ENCODE peak calls at places on chromosomes 5 and 9, in four cellular contexts. One of them, this sample, is unnamed.

GRCh38 chr9:19284729-19285128 is 54.2 kb downstream of the DENND4C start:
- DNase-seq in IMR-90: peak
- DNase-seq in mesendoderm: no peak
- DNase-seq in H1: no peak
- DNase-seq in this sample: no peak

GRCh38 chr5:6291961-6292360 is 86.4 kb downstream of the MED10 start:
- DNase-seq in H1: no peak
- DNase-seq in mesendoderm: peak
- DNase-seq in IMR-90: no peak
- DNase-seq in this sample: peak

GRCh38 chr9:14704281-14704680 is 11.0 kb upstream of the ZDHHC21 start:
- DNase-seq in IMR-90: no peak
- DNase-seq in H1: no peak
- DNase-seq in mesendoderm: no peak
- DNase-seq in this sample: no peak

GRCh38 chr9:107460153-107461023 is 29.2 kb downstream of the KLF4 start:
- DNase-seq in IMR-90: no peak
- DNase-seq in H1: no peak
- DNase-seq in mesendoderm: peak
- DNase-seq in this sample: no peak

GRCh38 chr5:180313677-180314076 is 21.8 kb upstream of the MAPK9 start:
- DNase-seq in H1: no peak
- DNase-seq in mesendoderm: no peak
- DNase-seq in IMR-90: no peak
- DNase-seq in this sample: no peak

GRCh38 chr5:33313150-33313549 is 127.6 kb upstream of the TARS1 start:
- DNase-seq in IMR-90: peak
- DNase-seq in mesendoderm: peak
- DNase-seq in H1: no peak
- DNase-seq in this sample: no peak

GRCh38 chr5:117892360-117892759 is 1096.0 kb downstream of the DTWD2 start:
- DNase-seq in IMR-90: no peak
- DNase-seq in mesendoderm: no peak
- DNase-seq in H1: no peak
- DNase-seq in this sample: no peak

GRCh38 chr9:68955281-68955680 is 58.6 kb downstream of the PRKACG start:
- DNase-seq in H1: no peak
- DNase-seq in mesendoderm: no peak
- DNase-seq in IMR-90: no peak
- DNase-seq in this sample: no peak

GRCh38 chr5:93578813-93579560 is 2.0 kb downstream of the NR2F1-AS1 start:
- DNase-seq in mesendoderm: no peak
- DNase-seq in H1: peak
- DNase-seq in IMR-90: peak
- DNase-seq in this sample: peak

GRCh38 chr9:131860430-131860829 is 120.6 kb upstream of the RAPGEF1 start:
- DNase-seq in mesendoderm: no peak
- DNase-seq in IMR-90: no peak
- DNase-seq in H1: no peak
- DNase-seq in this sample: no peak

GRCh38 chr5:14036947-14037346 is 92.5 kb upstream of the DNAH5 start:
- DNase-seq in H1: no peak
- DNase-seq in mesendoderm: peak
- DNase-seq in IMR-90: peak
- DNase-seq in this sample: no peak

GRCh38 chr5:133113331-133114061 is 61.7 kb downstream of the HSPA4 start:
- DNase-seq in mesendoderm: no peak
- DNase-seq in IMR-90: peak
- DNase-seq in H1: peak
- DNase-seq in this sample: no peak

GRCh38 chr5:98428806-98429205 is 344.7 kb upstream of the RGMB start:
- DNase-seq in H1: no peak
- DNase-seq in IMR-90: peak
- DNase-seq in mesendoderm: no peak
- DNase-seq in this sample: no peak

GRCh38 chr9:37104183-37104889 is 16.0 kb upstream of the ZCCHC7 start:
- DNase-seq in mesendoderm: peak
- DNase-seq in H1: no peak
- DNase-seq in IMR-90: peak
- DNase-seq in this sample: no peak

GRCh38 chr9:136665111-136665703 is 2.5 kb downstream of the EGFL7 start:
- DNase-seq in H1: no peak
- DNase-seq in mesendoderm: peak
- DNase-seq in IMR-90: no peak
- DNase-seq in this sample: no peak

GRCh38 chr9:133839822-133840329 is 101.7 kb upstream of the SARDH start:
- DNase-seq in IMR-90: peak
- DNase-seq in mesendoderm: peak
- DNase-seq in H1: no peak
- DNase-seq in this sample: peak

GRCh38 chr5:94908889-94909480 is 290.5 kb downstream of the SLF1 start:
- DNase-seq in mesendoderm: peak
- DNase-seq in IMR-90: peak
- DNase-seq in H1: no peak
- DNase-seq in this sample: no peak

GRCh38 chr5:126967808-126968466 is 62.4 kb downstream of the MARCHF3 start:
- DNase-seq in H1: no peak
- DNase-seq in IMR-90: no peak
- DNase-seq in mesendoderm: no peak
- DNase-seq in this sample: no peak

GRCh38 chr5:139659673-139660072 is 11.5 kb downstream of the CXXC5 start:
- DNase-seq in IMR-90: no peak
- DNase-seq in mesendoderm: peak
- DNase-seq in H1: no peak
- DNase-seq in this sample: no peak

GRCh38 chr5:153523831-153524230 is 33.4 kb downstream of the GRIA1 start:
- DNase-seq in mesendoderm: no peak
- DNase-seq in IMR-90: peak
- DNase-seq in H1: no peak
- DNase-seq in this sample: no peak

GRCh38 chr9:89815903-89816573 is 211.2 kb downstream of the GADD45G start:
- DNase-seq in mesendoderm: no peak
- DNase-seq in IMR-90: no peak
- DNase-seq in H1: no peak
- DNase-seq in this sample: no peak
- H4K5ac ChIP-seq in mesendoderm: no peak
- H4K5ac ChIP-seq in IMR-90: no peak
- H4K5ac ChIP-seq in H1: no peak
- H4K5ac ChIP-seq in this sample: no peak

GRCh38 chr9:77019010-77019809 is at the start of gene FOXB2:
- DNase-seq in H1: peak
- DNase-seq in mesendoderm: peak
- DNase-seq in IMR-90: no peak
- DNase-seq in this sample: peak
- H4K8ac ChIP-seq in H1: peak
- H4K8ac ChIP-seq in mesendoderm: no peak
- H4K8ac ChIP-seq in IMR-90: no peak
- H4K8ac ChIP-seq in this sample: no peak

GRCh38 chr9:120396418-120396817 is 183.5 kb downstream of the CDK5RAP2 start:
- DNase-seq in IMR-90: no peak
- DNase-seq in H1: no peak
- DNase-seq in mesendoderm: no peak
- DNase-seq in this sample: no peak

GRCh38 chr9:120394058-120394669 is 185.8 kb downstream of the CDK5RAP2 start:
- DNase-seq in IMR-90: peak
- DNase-seq in mesendoderm: no peak
- DNase-seq in H1: no peak
- DNase-seq in this sample: no peak

GRCh38 chr9:120393386-120394057 is 186.4 kb downstream of the CDK5RAP2 start:
- DNase-seq in IMR-90: peak
- DNase-seq in H1: no peak
- DNase-seq in mesendoderm: no peak
- DNase-seq in this sample: no peak

GRCh38 chr9:120396926-120397325 is 183.0 kb downstream of the CDK5RAP2 start:
- DNase-seq in mesendoderm: no peak
- DNase-seq in H1: no peak
- DNase-seq in IMR-90: no peak
- DNase-seq in this sample: no peak

GRCh38 chr9:120395374-120395773 is 184.6 kb downstream of the CDK5RAP2 start:
- DNase-seq in H1: no peak
- DNase-seq in IMR-90: no peak
- DNase-seq in mesendoderm: no peak
- DNase-seq in this sample: no peak
- H4K5ac ChIP-seq in H1: no peak
- H4K5ac ChIP-seq in IMR-90: no peak
- H4K5ac ChIP-seq in mesendoderm: no peak
- H4K5ac ChIP-seq in this sample: no peak

GRCh38 chr9:115116620-115117284 is 1.2 kb downstream of the TNC start:
- DNase-seq in IMR-90: no peak
- DNase-seq in H1: no peak
- DNase-seq in mesendoderm: no peak
- DNase-seq in this sample: no peak

GRCh38 chr9:115115924-115116323 is 2.0 kb downstream of the TNC start:
- DNase-seq in IMR-90: peak
- DNase-seq in H1: no peak
- DNase-seq in mesendoderm: no peak
- DNase-seq in this sample: no peak

GRCh38 chr9:115117999-115118470 is at the start of gene TNC:
- DNase-seq in mesendoderm: peak
- DNase-seq in IMR-90: peak
- DNase-seq in H1: peak
- DNase-seq in this sample: peak

GRCh38 chr9:115121140-115121710 is 3.3 kb upstream of the TNC start:
- DNase-seq in IMR-90: no peak
- DNase-seq in H1: no peak
- DNase-seq in mesendoderm: no peak
- DNase-seq in this sample: no peak

DNA sequence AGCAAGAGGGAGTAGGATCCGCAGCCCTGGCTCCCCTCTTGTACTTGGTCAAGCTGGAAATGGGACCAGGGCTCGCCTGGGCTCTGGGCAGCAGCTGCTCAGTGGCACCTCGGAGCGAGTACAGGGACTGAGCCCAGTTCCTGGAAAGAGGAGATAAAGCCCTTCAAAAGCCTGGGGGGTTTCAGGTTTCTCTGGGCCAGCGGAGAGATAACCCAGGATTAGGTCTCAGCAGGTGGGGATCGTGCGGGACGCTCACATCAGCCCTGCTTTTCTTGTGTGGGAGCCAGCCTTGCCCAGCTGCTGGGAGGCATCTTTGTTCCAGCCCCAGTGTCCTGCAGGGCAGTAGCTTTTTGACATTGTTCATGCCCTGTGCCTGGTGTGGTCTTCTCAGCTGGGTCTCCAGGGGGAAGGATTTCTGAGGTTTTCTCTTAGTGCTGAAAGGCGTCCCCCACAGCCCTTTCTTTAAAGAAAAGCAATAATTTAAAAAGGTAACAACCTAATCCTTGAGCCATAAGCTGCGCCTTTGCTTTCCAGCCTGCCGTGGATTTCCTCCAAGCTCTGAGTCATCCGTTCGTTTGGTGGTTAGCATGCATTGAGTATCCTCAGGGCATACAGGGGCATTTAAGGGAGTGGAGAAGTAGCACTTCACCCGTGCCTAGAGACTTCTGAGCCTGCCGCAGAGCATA is 657 bp upstream of the TNC start:
- DNase-seq in IMR-90: peak
- DNase-seq in mesendoderm: peak
- DNase-seq in H1: peak
- DNase-seq in this sample: peak
- H4K8ac ChIP-seq in IMR-90: peak
- H4K8ac ChIP-seq in mesendoderm: no peak
- H4K8ac ChIP-seq in H1: no peak
- H4K8ac ChIP-seq in this sample: no peak

GRCh38 chr5:37039824-37040223 is 163.3 kb downstream of the NIPBL start:
- DNase-seq in H1: no peak
- DNase-seq in IMR-90: no peak
- DNase-seq in mesendoderm: no peak
- DNase-seq in this sample: no peak
- H4K5ac ChIP-seq in H1: no peak
- H4K5ac ChIP-seq in IMR-90: no peak
- H4K5ac ChIP-seq in mesendoderm: no peak
- H4K5ac ChIP-seq in this sample: no peak

DNA sequence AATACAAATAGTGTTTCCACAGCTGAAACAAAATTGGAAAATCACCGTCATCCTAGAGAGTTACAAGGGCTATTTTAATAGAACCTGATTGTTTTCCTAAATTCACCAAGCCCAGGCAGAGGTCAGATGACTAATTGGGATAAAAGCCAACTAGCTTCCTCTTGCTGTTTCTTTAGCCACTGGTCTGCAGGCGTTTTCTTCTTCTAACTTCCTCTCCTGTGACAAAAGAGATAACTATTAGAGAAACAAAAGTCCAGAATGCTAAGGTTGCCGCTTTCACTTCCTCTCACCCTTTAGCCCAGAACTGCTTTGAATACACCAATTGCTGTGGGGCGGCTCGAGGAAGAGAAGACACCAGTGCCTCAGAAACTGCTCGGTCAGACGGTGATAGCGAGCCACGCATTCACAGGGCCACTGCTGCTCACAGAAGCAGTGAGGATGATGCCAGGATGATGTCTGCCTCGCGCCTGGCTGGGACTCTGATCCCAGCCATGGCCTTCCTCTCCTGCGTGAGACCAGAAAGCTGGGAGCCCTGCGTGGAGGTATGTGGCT is at the start of gene TLR4:
- DNase-seq in H1: no peak
- DNase-seq in IMR-90: no peak
- DNase-seq in mesendoderm: peak
- DNase-seq in this sample: peak
- H4K8ac ChIP-seq in H1: no peak
- H4K8ac ChIP-seq in IMR-90: no peak
- H4K8ac ChIP-seq in mesendoderm: no peak
- H4K8ac ChIP-seq in this sample: no peak

DNA sequence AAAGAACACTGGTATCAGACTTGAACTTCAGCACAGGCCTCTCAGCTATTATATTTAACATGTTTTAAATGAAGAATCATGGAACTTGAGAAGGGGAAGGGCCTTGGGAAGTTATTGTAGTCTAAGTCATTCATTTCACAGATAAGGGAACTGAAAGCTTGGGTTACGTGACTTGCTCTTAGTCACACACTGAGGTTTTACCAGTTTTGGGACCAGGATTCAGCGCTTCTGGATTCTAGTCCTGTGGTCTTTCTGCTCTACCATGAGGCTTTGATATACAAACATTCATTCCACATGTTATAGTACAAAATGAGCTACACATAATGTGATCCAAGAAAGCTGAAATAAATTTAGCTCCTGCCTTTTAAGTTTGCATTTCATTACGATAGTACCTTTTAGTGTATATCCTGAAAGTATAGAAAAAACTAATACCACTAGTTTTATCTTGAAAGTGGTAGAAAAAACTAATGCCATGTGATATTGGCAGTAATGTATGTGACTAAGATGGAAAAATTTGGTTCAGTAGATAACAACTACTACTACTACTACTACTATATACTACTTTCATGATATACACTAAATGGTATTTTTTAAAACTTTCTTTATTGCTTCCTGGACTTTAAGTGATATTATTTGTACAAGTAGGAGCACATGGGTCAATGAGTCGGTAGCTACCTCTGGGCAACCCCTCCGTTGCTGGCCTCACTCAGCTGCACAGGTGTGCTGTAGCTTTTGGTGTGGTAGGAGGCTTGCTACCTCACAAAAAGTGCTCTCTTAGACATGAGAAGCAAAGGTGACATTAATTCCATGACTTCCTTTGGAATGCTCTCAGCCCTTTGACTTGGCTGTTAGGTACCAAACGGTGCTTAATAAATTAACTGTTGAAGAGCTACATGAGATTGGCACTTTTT is 40.7 kb downstream of the F2RL2 start:
- DNase-seq in H1: no peak
- DNase-seq in mesendoderm: peak
- DNase-seq in IMR-90: peak
- DNase-seq in this sample: no peak
- H4K5ac ChIP-seq in H1: no peak
- H4K5ac ChIP-seq in mesendoderm: no peak
- H4K5ac ChIP-seq in IMR-90: no peak
- H4K5ac ChIP-seq in this sample: no peak

This sample was measured in H9.